ENCODE peak calls at places on chromosomes 11 and 22, in six cellular contexts. B is H9, F is IMR-90, T is H1, H is trophoblast cell, C is mesenchymal stem cell. E is an unnamed sample.
A peak's percentile ranks its signal among the peaks of the same experiment; 100 is the strongest.

GRCh38 chr22:24247564-24248344 is 2.9 kb upstream of the GGT5 start:
- DNase-seq in F (peak; percentile 95), C (peak; percentile 97), H (peak; percentile 88), T (peak; percentile 63), B (peak; percentile 91), E (peak; percentile 70)

GRCh38 chr11:77180346-77180745 is 52.3 kb downstream of the MYO7A start:
- DNase-seq in T (no peak), B (no peak), C (no peak), H (no peak), F (no peak), E (no peak)

GRCh38 chr11:68012843-68013610 is 2.9 kb downstream of the ALDH3B1 start:
- DNase-seq in T (no peak), C (peak; percentile 93), H (peak; percentile 86), F (peak; percentile 95), B (no peak), E (no peak)

GRCh38 chr22:26502688-26503561 is 9.3 kb downstream of the TFIP11 start:
- DNase-seq in B (peak; percentile 80), T (no peak), H (no peak), F (peak; percentile 51), C (peak; percentile 68), E (peak; percentile 31)

GRCh38 chr11:16979708-16980622 is 34.2 kb downstream of the PLEKHA7 start:
- DNase-seq in C (no peak), T (no peak), B (no peak), F (no peak), H (no peak), E (no peak)

GRCh38 chr22:17786435-17787158 is 12.3 kb upstream of the BID start:
- DNase-seq in F (no peak), B (peak; percentile 77), C (no peak), T (no peak), H (no peak), E (peak; percentile 71)

GRCh38 chr11:64004590-64004984 is 18.3 kb downstream of the OTUB1 start:
- DNase-seq in T (no peak), C (peak; percentile 27), H (no peak), B (no peak), F (no peak), E (no peak)

GRCh38 chr22:46551321-46551720 is 13.9 kb upstream of the CELSR1 start:
- DNase-seq in F (no peak), T (no peak), B (no peak), C (no peak), H (no peak), E (no peak)

GRCh38 chr11:120225372-120225909 is 14.5 kb upstream of the POU2F3 start:
- DNase-seq in T (no peak), C (no peak), H (no peak), B (no peak), F (no peak), E (no peak)

GRCh38 chr11:108117746-108118371 is 3.5 kb upstream of the ACAT1 start:
- DNase-seq in C (peak; percentile 53), B (no peak), F (peak; percentile 76), T (no peak), H (no peak), E (no peak)

GRCh38 chr11:9060700-9061111 is 30.7 kb downstream of the SCUBE2 start:
- DNase-seq in B (peak; percentile 69), C (no peak), F (no peak), H (no peak), T (no peak), E (peak; percentile 24)

GRCh38 chr11:69707156-69707555 is 3.3 kb upstream of the FGF19 start:
- DNase-seq in B (no peak), H (no peak), T (no peak), F (no peak), C (no peak), E (no peak)

GRCh38 chr11:123245567-123245966 is 50.5 kb upstream of the CLMP start:
- DNase-seq in B (no peak), F (no peak), T (no peak), C (no peak), H (no peak), E (no peak)

GRCh38 chr11:38456371-38456770 is 1858.3 kb upstream of the RAG2 start:
- DNase-seq in T (no peak), F (no peak), B (no peak), H (no peak), C (no peak), E (no peak)

GRCh38 chr22:42114721-42115120 is 15.9 kb downstream of the CYP2D6 start:
- DNase-seq in T (no peak), B (peak; percentile 73), H (peak; percentile 11), C (peak; percentile 41), F (peak; percentile 6), E (no peak)

GRCh38 chr11:128291835-128292234 is 295.5 kb downstream of the ETS1 start:
- DNase-seq in T (no peak), B (no peak), F (no peak), C (no peak), H (no peak), E (no peak)

GRCh38 chr11:124605719-124606118 is 5.5 kb upstream of the PANX3 start:
- DNase-seq in H (no peak), F (no peak), C (no peak), B (no peak), T (no peak), E (no peak)

GRCh38 chr11:30487200-30487898 is 98.8 kb downstream of the MPPED2 start:
- DNase-seq in F (peak; percentile 40), C (peak; percentile 82), T (no peak), H (no peak), B (no peak), E (no peak)

GRCh38 chr11:116563028-116563712 is 209.6 kb downstream of the BUD13 start:
- DNase-seq in F (peak; percentile 21), H (no peak), B (no peak), C (peak; percentile 7), T (no peak), E (no peak)

GRCh38 chr11:44548032-44548695 is 17.3 kb upstream of the CD82 start:
- DNase-seq in H (no peak), T (no peak), F (no peak), B (no peak), C (no peak), E (no peak)

GRCh38 chr11:33478111-33478573 is 221.0 kb downstream of the HIPK3 start:
- DNase-seq in H (no peak), T (no peak), B (no peak), F (no peak), C (no peak), E (no peak)

GRCh38 chr11:3723014-3723708 is 52.0 kb upstream of the CHRNA10 start:
- DNase-seq in H (peak; percentile 27), T (no peak), C (peak; percentile 94), F (peak; percentile 99), B (no peak), E (no peak)

GRCh38 chr11:73267122-73267846 is 4.9 kb upstream of the P2RY6 start:
- DNase-seq in T (no peak), H (no peak), C (no peak), B (peak; percentile 8), F (no peak), E (no peak)

GRCh38 chr11:94588366-94588952 is 21.3 kb downstream of the PIWIL4 start:
- DNase-seq in B (no peak), F (no peak), H (peak; percentile 98), T (no peak), C (no peak), E (no peak)

GRCh38 chr11:64849600-64850356 is 5.3 kb upstream of the CDC42BPG start:
- DNase-seq in F (no peak), B (no peak), H (no peak), C (no peak), T (no peak), E (no peak)

GRCh38 chr22:22201185-22201924 is 43.2 kb upstream of the VPREB1 start:
- DNase-seq in C (peak; percentile 43), F (peak; percentile 24), B (peak; percentile 60), H (no peak), T (peak; percentile 19), E (peak; percentile 37)

GRCh38 chr22:24937114-24937513 is 9.4 kb downstream of the LHFPL7 start:
- DNase-seq in C (peak; percentile 42), H (no peak), B (peak; percentile 44), F (no peak), T (no peak), E (no peak)

GRCh38 chr11:36885154-36885553 is 287.1 kb upstream of the RAG2 start:
- DNase-seq in H (no peak), F (no peak), B (no peak), C (no peak), T (no peak), E (no peak)

GRCh38 chr11:119432484-119433368 is 9.8 kb upstream of the THY1 start:
- DNase-seq in C (peak; percentile 68), B (no peak), H (no peak), T (no peak), F (peak; percentile 77), E (no peak)

GRCh38 chr22:35330258-35330861 is 30.7 kb downstream of the TOM1 start:
- DNase-seq in T (no peak), B (no peak), H (peak; percentile 52), C (peak; percentile 94), F (peak; percentile 86), E (no peak)

GRCh38 chr22:20031732-20032406 is 11.0 kb downstream of the TANGO2 start:
- DNase-seq in C (no peak), T (no peak), B (peak; percentile 41), H (no peak), F (no peak), E (no peak)
- H3K4me1 ChIP-seq in C (peaks cover 17% of the 10 kb centered on the region), T (no peaks in the 10 kb centered on the region), B (no peaks in the 10 kb centered on the region), H (no peaks in the 10 kb centered on the region), F (peaks cover 3% of the 10 kb centered on the region), E (no peaks in the 10 kb centered on the region)

DNA sequence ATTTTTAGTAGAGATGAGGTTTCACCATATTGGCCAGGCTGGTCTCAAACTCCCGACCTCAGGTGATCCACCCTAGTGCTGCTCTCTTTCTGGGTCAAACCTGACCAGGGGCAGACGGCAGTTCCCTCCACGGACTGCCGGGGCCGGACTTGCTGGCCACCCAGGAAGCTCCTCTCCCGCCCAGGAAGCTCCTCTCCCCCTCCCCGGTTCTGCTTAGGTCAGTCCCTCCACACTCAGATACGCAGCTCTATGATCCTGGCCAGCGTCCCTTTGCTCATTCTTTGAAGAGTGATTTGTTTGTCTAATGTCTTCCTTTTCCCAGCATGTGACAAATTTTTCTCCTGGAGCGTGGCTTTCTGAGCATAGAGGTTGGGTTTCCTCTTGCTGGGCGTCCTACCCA is 125.3 kb upstream of the B3GAT1 start:
- DNase-seq in C (no peak), T (no peak), B (peak; percentile 22), H (no peak), F (no peak), E (no peak)
- H4K91ac ChIP-seq in C (no peak overlapping the region), T (no peak overlapping the region), B (no peak overlapping the region), H (no peak overlapping the region), F (no peak overlapping the region), E (no peak overlapping the region)

GRCh38 chr11:57049749-57050148 is 61.0 kb downstream of the OR5AK2 start:
- DNase-seq in T (no peak), F (no peak), C (no peak), H (no peak), B (no peak), E (no peak)

DNA sequence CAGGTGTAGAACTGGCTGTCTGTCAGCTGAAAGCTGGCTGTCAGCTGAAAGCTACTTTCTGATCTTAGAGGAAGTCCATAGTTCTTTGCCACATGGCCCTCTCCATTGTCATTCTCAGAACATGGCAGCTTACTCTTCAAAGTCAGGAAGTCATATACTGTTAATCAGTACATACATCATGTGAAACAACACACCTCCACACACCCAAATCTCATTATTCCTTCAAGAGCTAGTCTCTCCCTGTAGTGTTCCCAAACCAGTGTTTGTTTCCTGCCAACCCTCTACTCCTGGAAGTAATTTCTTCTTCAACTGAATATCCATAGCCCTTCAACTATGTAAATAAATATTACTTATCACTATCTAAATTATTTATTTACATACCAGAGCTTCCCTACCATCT is 58.9 kb downstream of the OR5AK2 start:
- DNase-seq in F (no peak), B (no peak), C (no peak), H (no peak), T (no peak), E (no peak)
- H3K14ac ChIP-seq in F (no peak overlapping the region), B (no peak overlapping the region), C (no peak overlapping the region), H (no peak overlapping the region), T (no peak overlapping the region), E (no peak overlapping the region)

GRCh38 chr22:37281646-37282384 is 493 bp upstream of the CYTH4 start:
- DNase-seq in H (no peak), C (peak; percentile 44), B (no peak), F (no peak), T (no peak), E (no peak)
- H3K4me1 ChIP-seq in H (no peaks in the 10 kb centered on the region), C (peaks cover 17% of the 10 kb centered on the region), B (no peaks in the 10 kb centered on the region), F (no peaks in the 10 kb centered on the region), T (no peaks in the 10 kb centered on the region), E (peaks cover 8% of the 10 kb centered on the region)